ENCODE peak calls at places on chromosome 19, in six cellular contexts. A is amniotic stem cell; Q is tibial artery; J is IMR-90; B is C1 segment of cervical spinal cord; O is activated naive CD4-positive, alpha-beta T cell. U is an unnamed sample.

GRCh38 chr19:53057904-53058579 is 13.5 kb downstream of the ERVV-2 start:
- DNase-seq in A (no peak), Q (no peak), J (no peak), B (no peak), O (no peak), U (peak)

GRCh38 chr19:961866-962620 is 22.1 kb upstream of the WDR18 start:
- DNase-seq in A (no peak), Q (no peak), J (peak), B (no peak), O (no peak), U (no peak)

GRCh38 chr19:32748948-32749347 is 29.4 kb downstream of the TDRD12 start:
- DNase-seq in A (no peak), Q (no peak), J (no peak), B (no peak), O (no peak), U (no peak)

GRCh38 chr19:40907968-40908735 is 26.1 kb upstream of the CYP2A7 start:
- DNase-seq in A (no peak), Q (no peak), J (no peak), B (no peak), O (no peak), U (no peak)

GRCh38 chr19:40763963-40764362 is 11.4 kb upstream of the MIA start:
- DNase-seq in A (no peak), Q (no peak), J (no peak), B (no peak), O (no peak), U (no peak)

GRCh38 chr19:32615569-32615968 is 34.6 kb downstream of the PDCD5 start:
- DNase-seq in A (no peak), Q (peak), J (no peak), B (no peak), O (no peak), U (no peak)

GRCh38 chr19:46073268-46073922 is 32.6 kb upstream of the IGFL4 start:
- DNase-seq in A (no peak), Q (no peak), J (peak), B (no peak), O (no peak), U (no peak)

GRCh38 chr19:12995596-12996541 is 594 bp downstream of the NFIX start:
- DNase-seq in A (no peak), Q (no peak), J (peak), B (no peak), O (no peak), U (peak)

GRCh38 chr19:36009220-36009619 is 607 bp upstream of the SYNE4 start:
- DNase-seq in A (no peak), Q (peak), J (peak), B (no peak), O (no peak), U (peak)

GRCh38 chr19:4916292-4917082 is 7.2 kb downstream of the UHRF1 start:
- DNase-seq in A (no peak), Q (no peak), J (no peak), B (no peak), O (peak), U (no peak)